ENCODE peak calls at places on chromosomes 12 and 14, in four cellular contexts. U is SK-N-SH, Q is WTC11, O is K562. E is an unnamed sample.

GRCh38 chr12:53754633-53755261 is 3.0 kb upstream of the CISTR start:
- DNase-seq in Q (no peak), U (no peak), O (no peak), E (no peak)

GRCh38 chr12:88258396-88258795 is 116.3 kb downstream of the TMTC3 start:
- DNase-seq in O (no peak), Q (no peak), U (no peak), E (no peak)

GRCh38 chr12:82757059-82757458 is 70.4 kb downstream of the TMTC2 start:
- DNase-seq in U (no peak), Q (no peak), O (no peak), E (no peak)

GRCh38 chr12:71710276-71711125 is 24.6 kb downstream of the TMEM19 start:
- DNase-seq in U (no peak), Q (no peak), O (peak; percentile 19), E (peak; percentile 19)

GRCh38 chr12:55965941-55966407 is at the start of gene PMEL:
- DNase-seq in Q (peak; percentile 48), U (peak; percentile 55), O (peak; percentile 16), E (peak; percentile 64)

GRCh38 chr14:50835280-50835679 is 4.3 kb upstream of the NIN start:
- DNase-seq in O (no peak), U (no peak), Q (no peak), E (no peak)

GRCh38 chr14:69464379-69464778 is 20.1 kb upstream of the PLEKHD1 start:
- DNase-seq in O (no peak), U (no peak), Q (no peak), E (no peak)

GRCh38 chr14:104284107-104284592 is 145.8 kb downstream of the KIF26A start:
- DNase-seq in Q (peak; percentile 11), U (peak; percentile 24), O (no peak), E (no peak)

GRCh38 chr12:46233418-46233817 is 35.4 kb downstream of the SLC38A1 start:
- DNase-seq in O (no peak), U (no peak), Q (no peak), E (no peak)
- TF ChIP-seq TEAD4 in O (no peak), U (no peak), Q (no peak), E (no peak)

GRCh38 chr12:57620245-57620935 is 9.2 kb downstream of the ARHGEF25 start:
- DNase-seq in U (no peak), O (no peak), Q (no peak), E (no peak)

GRCh38 chr12:57623385-57623784 is 9.6 kb downstream of the B4GALNT1 start:
- DNase-seq in Q (no peak), U (no peak), O (no peak), E (no peak)

GRCh38 chr12:57622293-57623245 is 10.4 kb downstream of the B4GALNT1 start:
- DNase-seq in U (no peak), O (peak; percentile 55), Q (no peak), E (no peak)

GRCh38 chr12:57620936-57621496 is 9.8 kb downstream of the ARHGEF25 start:
- DNase-seq in O (no peak), U (peak; percentile 59), Q (no peak), E (no peak)

DNA sequence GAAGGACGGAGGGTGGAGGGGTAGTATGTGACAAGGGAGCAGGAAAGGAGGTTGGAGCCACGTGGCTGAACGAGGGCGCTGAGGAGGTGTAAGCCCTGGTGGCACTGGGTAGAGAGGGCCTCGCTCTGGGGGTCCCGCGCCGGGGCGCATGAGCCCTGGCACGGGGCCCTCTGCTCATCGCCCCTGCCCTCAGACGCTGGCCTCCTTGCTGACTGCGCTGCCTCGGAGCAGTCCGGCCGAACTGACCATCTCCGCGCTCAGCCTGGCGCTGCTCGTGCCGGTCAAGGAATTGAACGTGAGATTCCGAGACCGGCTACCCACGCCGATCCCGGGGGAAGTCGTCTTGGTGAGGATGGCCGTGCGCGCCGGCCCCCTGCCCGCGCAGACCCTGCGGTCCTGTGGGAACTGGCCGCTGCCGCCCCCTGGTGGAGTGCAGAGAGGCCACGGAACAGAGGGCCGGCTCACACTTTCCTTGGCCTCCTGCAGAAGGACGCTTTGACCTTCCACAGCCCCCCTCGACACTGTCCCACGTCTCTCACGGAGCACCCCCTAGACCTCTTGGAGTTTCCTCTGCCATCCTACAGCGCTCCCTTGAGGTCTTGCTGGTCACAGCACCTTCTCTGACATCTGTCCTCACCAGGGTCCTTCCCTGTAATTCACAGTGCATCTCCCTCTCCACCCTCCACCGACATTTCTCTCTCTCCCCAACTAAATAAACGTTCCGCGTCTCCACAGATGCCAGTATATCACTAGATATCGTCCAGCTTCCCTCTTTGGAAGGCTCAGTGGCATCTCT is 10.5 kb downstream of the ARHGEF25 start:
- DNase-seq in U (peak; percentile 96), Q (peak; percentile 77), O (peak; percentile 75), E (no peak)
- TF ChIP-seq TEAD4 in U (no peak), Q (no peak), O (no peak), E (no peak)

GRCh38 chr12:132321321-132322118 is 7.9 kb downstream of the GALNT9 start:
- DNase-seq in U (no peak), Q (no peak), O (no peak), E (no peak)
- TF ChIP-seq TEAD4 in U (no peak), Q (no peak), O (no peak), E (no peak)

GRCh38 chr12:122403115-122403770 is 19.2 kb downstream of the CLIP1 start:
- DNase-seq in O (no peak), U (no peak), Q (no peak), E (no peak)
- TF ChIP-seq TEAD4 in O (no peak), U (no peak), Q (no peak), E (no peak)

GRCh38 chr12:107368586-107368985 is 275.2 kb upstream of the CRY1 start:
- DNase-seq in O (no peak), U (no peak), Q (no peak), E (no peak)
- TF ChIP-seq TEAD4 in O (no peak), U (no peak), Q (no peak), E (no peak)

GRCh38 chr12:76666272-76666845 is 97.6 kb upstream of the ZDHHC17 start:
- DNase-seq in O (no peak), Q (no peak), U (no peak), E (no peak)
- TF ChIP-seq TEAD4 in O (no peak), Q (no peak), U (no peak), E (no peak)

GRCh38 chr12:70365648-70366518 is at the start of gene KCNMB4:
- DNase-seq in U (peak; percentile 94), Q (peak; percentile 93), O (peak; percentile 58), E (peak; percentile 75)

GRCh38 chr12:70366581-70367267 is 634 bp downstream of the KCNMB4 start:
- DNase-seq in U (peak; percentile 60), O (peak; percentile 33), Q (peak; percentile 55), E (no peak)

GRCh38 chr12:70365398-70365647 is 767 bp upstream of the KCNMB4 start:
- DNase-seq in U (no peak), O (no peak), Q (peak; percentile 29), E (peak; percentile 65)

GRCh38 chr12:70364695-70365397 is 1.2 kb upstream of the KCNMB4 start:
- DNase-seq in Q (peak; percentile 23), U (peak; percentile 8), O (no peak), E (no peak)

GRCh38 chr12:70367268-70368141 is 1.4 kb downstream of the KCNMB4 start:
- DNase-seq in Q (no peak), U (peak; percentile 19), O (no peak), E (no peak)
- TF ChIP-seq TEAD4 in Q (no peak), U (no peak), O (no peak), E (no peak)

GRCh38 chr12:3101309-3102022 is 24.3 kb downstream of the TSPAN9 start:
- DNase-seq in O (no peak), Q (no peak), U (no peak), E (no peak)

GRCh38 chr12:3098436-3098835 is 21.3 kb downstream of the TSPAN9 start:
- DNase-seq in Q (no peak), U (no peak), O (no peak), E (no peak)

GRCh38 chr12:3097836-3098235 is 20.7 kb downstream of the TSPAN9 start:
- DNase-seq in U (peak; percentile 57), Q (no peak), O (no peak), E (no peak)

GRCh38 chr12:3099146-3099545 is 22.0 kb downstream of the TSPAN9 start:
- DNase-seq in Q (no peak), U (no peak), O (no peak), E (no peak)

GRCh38 chr12:3097186-3097804 is 20.1 kb downstream of the TSPAN9 start:
- DNase-seq in U (peak; percentile 86), Q (no peak), O (peak; percentile 71), E (no peak)
- TF ChIP-seq TEAD4 in U (no peak), Q (no peak), O (no peak), E (no peak)

GRCh38 chr14:78253986-78254385 is 83.8 kb downstream of the NRXN3 start:
- DNase-seq in Q (no peak), U (no peak), O (peak; percentile 3), E (no peak)
- TF ChIP-seq TEAD4 in Q (no peak), U (no peak), O (no peak), E (no peak)

DNA sequence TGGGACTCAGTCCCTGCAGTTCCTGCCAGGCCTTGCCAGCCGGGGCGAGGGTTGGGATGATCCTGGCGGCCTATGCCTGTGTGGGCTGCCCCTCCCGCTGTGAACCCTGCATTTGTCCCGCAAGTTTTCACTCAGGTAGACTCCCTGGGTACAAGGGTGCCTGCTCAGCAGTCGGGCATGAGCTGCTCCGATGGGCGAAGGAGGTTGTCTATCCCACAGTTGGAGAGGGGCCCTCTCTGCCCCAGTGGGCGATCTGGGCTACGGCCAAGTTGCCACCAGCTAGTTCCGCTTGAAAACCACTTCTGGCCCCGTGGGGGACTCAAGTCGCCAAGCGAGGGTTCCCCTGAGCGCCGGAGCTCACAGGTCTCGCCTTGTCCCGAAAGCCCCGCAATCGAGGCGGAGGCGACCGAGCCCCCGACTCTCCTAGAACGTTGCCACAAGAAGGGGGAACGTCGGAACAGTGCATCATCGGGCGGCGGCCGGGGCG is 368 bp upstream of the TPI1 start:
- DNase-seq in U (no peak), O (no peak), Q (peak; percentile 32), E (no peak)
- TF ChIP-seq TEAD4 in U (no peak), O (no peak), Q (no peak), E (no peak)

E was measured in H1.